ENCODE peak calls at places on chromosomes 3 and 15, in seven cellular contexts. M is head of caudate nucleus; X is T-cell; J is stimulated activated CD8-positive, alpha-beta memory T cell treated with anti-CD3 and anti-CD28 coated beads, Interleukin-2, amount 100 ng/mL, for 48 hours; D is B cell; U is AG10803; W is AG08395. Y is an unnamed sample.

GRCh38 chr3:77079988-77080585 is 40.2 kb downstream of the ROBO2 start:
- DNase-seq in U (no peak), W (no peak), D (no peak), X (no peak), M (no peak), J (no peak), Y (no peak)

GRCh38 chr15:82040862-82041261 is 5.0 kb downstream of the MEX3B start:
- DNase-seq in M (no peak), J (no peak), U (no peak), X (no peak), W (no peak), D (no peak), Y (no peak)

GRCh38 chr15:76335129-76335850 is 1.3 kb upstream of the ISL2 start:
- DNase-seq in W (no peak), X (no peak), M (no peak), D (no peak), J (no peak), U (no peak), Y (no peak)

GRCh38 chr15:42130246-42130986 is 26.0 kb downstream of the PLA2G4F start:
- DNase-seq in D (no peak), J (no peak), U (no peak), W (no peak), M (no peak), X (no peak), Y (no peak)

GRCh38 chr3:186476541-186476940 is 67.6 kb downstream of the CRYGS start:
- DNase-seq in X (no peak), U (no peak), J (no peak), W (no peak), M (no peak), D (no peak), Y (no peak)

GRCh38 chr3:71510485-71510884 is 73.0 kb downstream of the FOXP1 start:
- DNase-seq in U (peak), W (peak), X (no peak), M (no peak), D (no peak), J (no peak), Y (no peak)

GRCh38 chr15:69604050-69604378 is 151.4 kb downstream of the RPLP1 start:
- DNase-seq in J (no peak), M (no peak), X (no peak), D (no peak), U (no peak), W (no peak), Y (no peak)

GRCh38 chr15:57703387-57703786 is 3.1 kb upstream of the POLR2M start:
- DNase-seq in W (peak), M (no peak), X (no peak), D (no peak), J (no peak), U (peak), Y (no peak)

GRCh38 chr15:77480859-77481258 is 60.2 kb downstream of the HMG20A start:
- DNase-seq in X (no peak), U (no peak), J (no peak), M (no peak), W (no peak), D (no peak), Y (no peak)

GRCh38 chr3:53259427-53260259 is 3.8 kb upstream of the TKT start:
- DNase-seq in U (peak), W (no peak), M (peak), J (no peak), X (no peak), D (no peak), Y (peak)

GRCh38 chr3:158572766-158573060 is 1.7 kb downstream of the MLF1 start:
- DNase-seq in M (no peak), J (no peak), U (no peak), D (no peak), W (no peak), X (no peak), Y (no peak)

GRCh38 chr15:55526559-55527036 is 18.6 kb upstream of the DNAAF4 start:
- DNase-seq in W (peak), U (peak), J (no peak), M (peak), X (no peak), D (no peak), Y (peak)

GRCh38 chr15:45134682-45135604 is 5.1 kb downstream of the DUOX1 start:
- DNase-seq in X (no peak), J (no peak), U (no peak), M (peak), D (no peak), W (no peak), Y (no peak)

GRCh38 chr3:168847293-168847883 is 751.7 kb upstream of the GOLIM4 start:
- DNase-seq in M (peak), U (peak), J (no peak), W (peak), D (no peak), X (no peak), Y (peak)

GRCh38 chr3:47347217-47347801 is 33.5 kb upstream of the PTPN23 start:
- DNase-seq in J (no peak), X (no peak), U (peak), M (no peak), D (peak), W (peak), Y (no peak)

GRCh38 chr15:73680545-73680944 is 3.6 kb upstream of the CD276 start:
- DNase-seq in U (no peak), J (no peak), X (no peak), D (no peak), M (no peak), W (no peak), Y (no peak)

GRCh38 chr3:119243712-119244111 is 3.0 kb upstream of the B4GALT4 start:
- DNase-seq in D (no peak), J (no peak), U (no peak), X (no peak), M (no peak), W (no peak), Y (no peak)

GRCh38 chr15:60421544-60421943 is 23.8 kb upstream of the ANXA2 start:
- DNase-seq in U (peak), W (peak), X (no peak), M (no peak), D (no peak), J (no peak), Y (no peak)

GRCh38 chr3:79380581-79380980 is 387.2 kb downstream of the ROBO1 start:
- DNase-seq in J (no peak), W (no peak), U (no peak), X (no peak), M (no peak), D (no peak), Y (no peak)

GRCh38 chr3:37935756-37936666 is 54.6 kb upstream of the VILL start:
- DNase-seq in X (no peak), D (no peak), M (no peak), J (no peak), U (peak), W (peak), Y (no peak)

GRCh38 chr3:48684054-48684349 is 1.7 kb downstream of the NCKIPSD start:
- DNase-seq in X (no peak), D (no peak), M (no peak), W (no peak), U (no peak), J (no peak), Y (no peak)

GRCh38 chr3:42031808-42032475 is 59.2 kb upstream of the TRAK1 start:
- DNase-seq in D (no peak), X (no peak), U (peak), J (no peak), M (no peak), W (no peak), Y (peak)

GRCh38 chr15:79192462-79193036 is 90.0 kb upstream of the ANKRD34C start:
- DNase-seq in D (peak), X (no peak), U (peak), W (peak), M (no peak), J (no peak), Y (no peak)

GRCh38 chr15:25862469-25863066 is 559 bp downstream of the ATP10A start:
- DNase-seq in J (no peak), X (peak), W (peak), M (no peak), U (peak), D (no peak), Y (no peak)

GRCh38 chr3:83769791-83770663 is 1188.8 kb upstream of the CADM2 start:
- DNase-seq in M (no peak), J (no peak), X (no peak), W (no peak), D (no peak), U (no peak), Y (no peak)

GRCh38 chr15:98870788-98871187 is 136.8 kb downstream of the PGPEP1L start:
- DNase-seq in D (no peak), W (no peak), X (no peak), M (no peak), U (no peak), J (no peak), Y (no peak)

GRCh38 chr3:71111784-71112440 is 471.6 kb downstream of the FOXP1 start:
- DNase-seq in M (no peak), W (peak), U (peak), D (no peak), X (no peak), J (no peak), Y (no peak)

GRCh38 chr3:156615592-156616173 is 58.7 kb upstream of the TIPARP start:
- DNase-seq in W (peak), J (no peak), U (peak), M (peak), D (no peak), X (no peak), Y (no peak)

GRCh38 chr3:95923496-95924210 is 890.7 kb upstream of the EPHA6 start:
- DNase-seq in W (peak), U (peak), M (no peak), D (no peak), J (peak), X (no peak), Y (no peak)

GRCh38 chr3:20256144-20256543 is 70.1 kb upstream of the SGO1 start:
- DNase-seq in M (no peak), U (no peak), W (no peak), X (no peak), D (no peak), J (no peak), Y (no peak)

GRCh38 chr3:128415110-128415772 is 51.4 kb downstream of the DNAJB8 start:
- DNase-seq in J (no peak), D (no peak), X (no peak), W (no peak), U (no peak), M (no peak), Y (no peak)

GRCh38 chr3:128872282-128872681 is 7.1 kb upstream of the ACAD9 start:
- DNase-seq in X (no peak), J (no peak), U (no peak), D (no peak), M (no peak), W (no peak), Y (no peak)

GRCh38 chr15:52496776-52497470 is 31.8 kb downstream of the MYO5A start:
- DNase-seq in W (peak), U (peak), D (no peak), J (peak), M (no peak), X (no peak), Y (no peak)

GRCh38 chr3:64022451-64023186 is 675 bp downstream of the PSMD6 start:
- DNase-seq in X (no peak), W (peak), J (peak), D (no peak), U (peak), M (no peak), Y (no peak)

GRCh38 chr3:42518800-42519567 is 16.5 kb downstream of the VIPR1 start:
- DNase-seq in D (no peak), J (peak), X (peak), W (no peak), U (no peak), M (peak), Y (no peak)

GRCh38 chr15:41043276-41043675 is 72.8 kb downstream of the INO80 start:
- DNase-seq in J (no peak), W (peak), U (peak), D (no peak), M (no peak), X (no peak), Y (no peak)

GRCh38 chr3:97340940-97341339 is 423.6 kb upstream of the ARL6 start:
- DNase-seq in M (no peak), W (no peak), X (no peak), J (no peak), U (no peak), D (no peak), Y (no peak)

GRCh38 chr3:32817195-32817560 is 619 bp upstream of the TRIM71 start:
- DNase-seq in D (no peak), U (no peak), X (no peak), J (no peak), W (no peak), M (no peak), Y (no peak)

GRCh38 chr3:41502461-41502860 is 303.2 kb downstream of the CTNNB1 start:
- DNase-seq in X (no peak), U (no peak), D (no peak), J (no peak), W (no peak), M (no peak), Y (no peak)

Y was measured in putamen.